ENCODE peak calls at places on chromosome 5, in seven cellular contexts. K is coronary artery, J is K562, H is neural crest cell, B is A549, U is AG09309, N is OCI-LY7. Z is an unnamed sample.

GRCh38 chr5:104186510-104186909 is 623.9 kb upstream of the NUDT12 start:
- DNase-seq in J (no peak), H (no peak), K (no peak), N (no peak), B (no peak), U (no peak), Z (no peak)

GRCh38 chr5:139745121-139745799 is 50.3 kb upstream of the PSD2 start:
- DNase-seq in U (peak), B (peak), J (peak), H (no peak), N (no peak), K (peak), Z (no peak)

GRCh38 chr5:4879693-4880303 is 260.3 kb upstream of the ADAMTS16 start:
- DNase-seq in N (peak), U (peak), B (peak), H (peak), J (peak), K (no peak), Z (peak)

GRCh38 chr5:78215565-78215964 is 78.9 kb downstream of the AP3B1 start:
- DNase-seq in U (no peak), K (no peak), J (no peak), N (no peak), B (peak), H (no peak), Z (no peak)

GRCh38 chr5:77798448-77798847 is 22.3 kb upstream of the TBCA start:
- DNase-seq in H (no peak), U (no peak), K (no peak), J (no peak), B (no peak), N (no peak), Z (no peak)

GRCh38 chr5:154967419-154968024 is 26.6 kb downstream of the MRPL22 start:
- DNase-seq in B (peak), N (peak), J (no peak), U (no peak), K (no peak), H (no peak), Z (peak)

GRCh38 chr5:159410480-159410879 is 80.2 kb upstream of the IL12B start:
- DNase-seq in B (no peak), K (no peak), J (no peak), U (no peak), H (no peak), N (no peak), Z (no peak)

GRCh38 chr5:161544350-161544765 is 2.2 kb downstream of the GABRB2 start:
- DNase-seq in B (peak), J (peak), U (peak), N (peak), H (peak), K (no peak), Z (peak)

GRCh38 chr5:110865400-110866094 is 126.7 kb downstream of the SLC25A46 start:
- DNase-seq in H (peak), K (no peak), B (peak), N (peak), U (no peak), J (peak), Z (peak)

GRCh38 chr5:161058751-161059150 is 206.7 kb upstream of the ATP10B start:
- DNase-seq in K (no peak), B (no peak), J (no peak), H (no peak), N (no peak), U (no peak), Z (no peak)

GRCh38 chr5:141208478-141208877 is at the start of gene PCDHB12:
- DNase-seq in J (peak), H (no peak), N (peak), U (no peak), B (no peak), K (no peak), Z (no peak)

GRCh38 chr5:147986134-147986757 is 77.5 kb upstream of the SPINK5 start:
- DNase-seq in K (no peak), U (no peak), H (no peak), J (no peak), B (no peak), N (no peak), Z (no peak)

GRCh38 chr5:134053840-134054338 is 49.1 kb upstream of the VDAC1 start:
- DNase-seq in B (no peak), J (no peak), U (no peak), N (no peak), K (no peak), H (no peak), Z (no peak)

GRCh38 chr5:112548246-112548982 is 129.3 kb upstream of the EPB41L4A start:
- DNase-seq in K (no peak), B (no peak), J (peak), H (no peak), U (peak), N (no peak), Z (no peak)

GRCh38 chr5:77425420-77425819 is 66.7 kb downstream of the WDR41 start:
- DNase-seq in K (no peak), J (no peak), N (no peak), U (no peak), B (no peak), H (no peak), Z (no peak)

GRCh38 chr5:149760700-149761187 is 30.6 kb downstream of the PPARGC1B start:
- DNase-seq in U (no peak), N (no peak), H (no peak), K (no peak), B (no peak), J (no peak), Z (no peak)

GRCh38 chr5:36744678-36745659 is 131.6 kb upstream of the NIPBL start:
- DNase-seq in U (no peak), N (peak), J (peak), K (peak), B (peak), H (peak), Z (peak)
- TF ChIP-seq CTCF in U (peak), N (peak), J (peak), K (no peak), B (peak), H (peak), Z (peak)

GRCh38 chr5:124203308-124203707 is 543.1 kb downstream of the ZNF608 start:
- DNase-seq in K (no peak), U (no peak), N (peak), J (no peak), B (no peak), H (no peak), Z (no peak)
- TF ChIP-seq CTCF in K (no peak), U (no peak), N (no peak), J (no peak), B (no peak), H (no peak), Z (no peak)

DNA sequence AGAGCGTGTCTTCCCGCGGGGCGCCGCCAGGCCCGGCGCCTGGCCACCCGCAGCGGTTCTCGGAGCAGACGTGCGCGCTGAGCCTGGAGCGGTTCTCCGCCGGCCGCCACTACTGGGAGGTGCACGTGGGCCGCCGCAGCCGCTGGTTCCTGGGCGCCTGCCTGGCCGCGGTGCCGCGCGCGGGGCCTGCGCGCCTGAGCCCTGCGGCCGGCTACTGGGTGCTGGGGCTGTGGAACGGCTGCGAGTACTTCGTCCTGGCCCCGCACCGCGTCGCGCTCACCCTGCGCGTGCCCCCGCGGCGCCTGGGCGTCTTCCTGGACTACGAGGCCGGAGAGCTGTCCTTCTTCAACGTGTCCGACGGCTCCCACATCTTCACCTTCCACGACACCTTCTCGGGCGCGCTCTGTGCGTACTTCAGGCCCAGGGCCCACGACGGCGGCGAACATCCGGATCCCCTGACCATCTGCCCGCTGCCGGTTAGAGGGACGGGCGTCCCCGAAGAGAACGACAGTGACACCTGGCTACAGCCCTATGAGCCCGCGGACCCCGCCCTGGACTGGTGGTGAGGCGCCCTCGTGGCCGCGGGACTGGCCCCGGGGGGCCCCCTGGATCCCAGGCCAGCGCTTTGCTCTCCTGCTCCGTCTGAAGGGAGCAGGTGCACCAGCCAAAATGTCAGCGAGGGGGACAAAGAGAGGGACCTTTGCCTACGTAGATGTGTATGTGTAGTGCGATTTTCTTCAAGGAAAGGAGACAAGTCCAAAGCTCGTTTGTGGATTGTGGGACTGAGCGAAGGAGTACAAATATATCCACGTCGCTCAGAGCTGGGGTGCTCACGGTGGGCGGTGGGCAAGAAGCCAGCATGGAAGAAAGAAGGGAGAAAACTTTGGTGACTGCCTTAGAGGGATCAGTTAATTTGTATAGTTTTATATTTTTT is 19.5 kb downstream of the BTNL9 start:
- DNase-seq in H (no peak), B (no peak), U (no peak), K (no peak), N (no peak), J (no peak), Z (no peak)
- TF ChIP-seq CTCF in H (no peak), B (no peak), U (no peak), K (no peak), N (no peak), J (no peak), Z (no peak)

DNA sequence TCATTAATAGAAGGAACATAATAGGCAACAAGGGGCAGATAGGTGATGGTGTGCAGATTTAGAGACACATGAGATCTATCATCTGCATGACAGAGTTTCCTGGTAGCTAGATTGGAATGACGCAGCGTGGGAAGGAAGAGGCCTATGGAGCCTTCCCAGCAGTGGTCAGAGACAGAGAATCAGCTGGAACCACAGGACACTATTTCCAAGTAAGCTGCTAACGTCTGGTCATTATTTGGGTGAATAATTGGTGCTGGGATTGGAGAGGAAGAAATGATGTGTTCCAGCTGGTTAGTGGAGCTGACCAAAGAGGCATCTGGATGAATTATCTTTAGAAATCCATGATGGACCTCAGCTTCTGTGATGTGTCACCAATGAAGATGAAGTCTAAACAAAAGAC is 91.2 kb upstream of the PRR16 start:
- DNase-seq in U (no peak), H (no peak), K (no peak), N (no peak), B (no peak), J (no peak), Z (no peak)
- TF ChIP-seq CTCF in U (no peak), H (no peak), K (no peak), N (no peak), B (no peak), J (no peak), Z (no peak)

DNA sequence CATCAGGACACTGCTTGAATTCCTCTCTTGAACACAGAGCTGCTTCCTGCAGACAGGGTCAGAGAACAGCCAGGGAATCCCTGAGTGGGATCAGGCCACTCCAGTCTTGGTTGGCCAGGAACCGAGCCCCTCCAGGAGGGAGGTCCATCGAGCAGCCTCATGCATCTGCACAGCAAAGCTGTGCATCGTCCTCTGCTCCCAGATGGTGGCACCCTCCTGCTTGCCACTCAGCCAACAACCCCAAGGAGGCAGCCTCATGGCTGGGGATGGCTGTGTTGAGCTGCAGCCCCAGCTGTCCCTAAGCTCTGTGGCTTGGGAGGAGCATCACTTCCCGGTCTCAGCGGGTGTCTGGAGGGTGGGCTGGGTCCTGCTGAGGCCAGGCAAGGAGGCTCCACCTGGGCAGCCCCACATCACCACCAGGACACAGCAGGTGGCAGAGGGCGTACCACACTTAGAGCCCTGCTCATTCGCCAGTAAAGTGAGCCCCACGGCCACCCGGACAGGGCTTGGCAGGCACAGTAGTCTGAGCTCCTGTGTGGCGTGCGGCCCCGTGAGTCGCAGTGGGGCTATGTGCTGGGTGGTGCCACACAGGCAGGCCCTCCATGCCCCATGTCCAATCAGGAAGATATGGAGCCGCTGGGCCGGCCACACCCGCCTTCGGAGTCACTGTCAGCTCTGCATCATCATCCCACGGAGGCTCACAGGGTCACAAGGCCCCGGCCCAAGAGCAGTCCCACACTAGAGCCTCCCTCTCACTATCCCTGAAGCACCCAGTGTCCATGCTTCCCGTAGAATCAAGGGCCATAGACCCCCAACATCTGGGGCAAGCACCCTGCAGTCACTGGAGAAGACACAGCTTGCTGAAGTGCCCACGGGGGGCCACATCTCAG is 11.9 kb downstream of the LPCAT1 start:
- DNase-seq in B (peak), J (no peak), U (peak), H (no peak), N (peak), K (no peak), Z (peak)
- TF ChIP-seq CTCF in B (peak), J (peak), U (peak), H (no peak), N (peak), K (no peak), Z (peak)

DNA sequence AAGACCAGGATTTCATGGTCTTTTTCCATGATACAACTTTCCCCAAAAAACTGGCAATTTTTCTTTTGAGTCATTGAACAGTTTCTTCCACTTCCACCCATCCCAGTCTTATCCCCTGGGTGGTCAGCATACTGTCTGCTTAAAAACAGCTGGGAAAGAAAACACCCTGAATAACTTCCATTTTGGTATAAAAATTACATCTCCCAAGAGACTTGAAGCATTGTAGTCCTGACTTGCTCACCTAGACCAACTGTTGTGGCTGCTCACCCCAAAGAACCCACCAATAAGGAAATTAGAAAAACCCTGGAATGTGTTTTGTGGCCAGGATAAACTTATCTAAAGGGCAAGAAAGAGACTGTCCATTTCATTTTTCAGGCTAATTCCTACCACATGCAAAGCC is 731.2 kb downstream of the NR2F1-AS1 start:
- DNase-seq in U (no peak), K (no peak), B (no peak), H (no peak), J (no peak), N (no peak), Z (no peak)
- TF ChIP-seq CTCF in U (no peak), K (no peak), B (no peak), H (no peak), J (no peak), N (no peak), Z (no peak)

GRCh38 chr5:14505310-14506140 is 76.1 kb upstream of the OTULINL start:
- DNase-seq in N (no peak), J (peak), U (no peak), H (no peak), K (no peak), B (no peak), Z (peak)
- TF ChIP-seq CTCF in N (peak), J (no peak), U (peak), H (no peak), K (no peak), B (no peak), Z (no peak)

GRCh38 chr5:151080620-151081425 is at the start of gene TNIP1:
- DNase-seq in U (peak), K (peak), H (peak), J (peak), N (peak), B (peak), Z (peak)
- TF ChIP-seq CTCF in U (no peak), K (no peak), H (no peak), J (no peak), N (peak), B (no peak), Z (no peak)

GRCh38 chr5:75052461-75053285 is at the start of gene GCNT4:
- DNase-seq in H (peak), K (peak), B (peak), N (no peak), U (no peak), J (no peak), Z (peak)
- TF ChIP-seq CTCF in H (no peak), K (no peak), B (no peak), N (no peak), U (no peak), J (no peak), Z (no peak)

Z was measured in GM20000.